ENCODE peak calls at places on chromosomes 1 and 21, in six cellular contexts. I is astrocyte, T is endothelial cell, H is cardiac fibroblast, J is psoas muscle, P is AG09319. S is an unnamed sample.

GRCh38 chr1:166080965-166081870 is 85.6 kb downstream of the FAM78B start:
- DNase-seq in I (peak; percentile 70), T (no peak), H (peak; percentile 40), J (no peak), P (no peak), S (no peak)

GRCh38 chr1:211925016-211925415 is 94.5 kb upstream of the LPGAT1 start:
- DNase-seq in I (no peak), T (no peak), H (no peak), J (no peak), P (no peak), S (no peak)

GRCh38 chr1:15799928-15800835 is 7.3 kb downstream of the UQCRHL start:
- DNase-seq in I (peak; percentile 19), T (no peak), H (peak; percentile 75), J (peak; percentile 28), P (no peak), S (no peak)

GRCh38 chr1:205042911-205043806 is at the start of gene CNTN2:
- DNase-seq in I (no peak), T (peak; percentile 44), H (no peak), J (no peak), P (no peak), S (no peak)

GRCh38 chr1:57991289-57991688 is 555.2 kb downstream of the OMA1 start:
- DNase-seq in I (no peak), T (no peak), H (no peak), J (no peak), P (no peak), S (no peak)

GRCh38 chr1:161706483-161707347 is at the start of gene FCRLA:
- DNase-seq in I (peak; percentile 96), T (no peak), H (peak; percentile 97), J (no peak), P (peak; percentile 76), S (no peak)

GRCh38 chr1:3607703-3608065 is 3.6 kb downstream of the MEGF6 start:
- DNase-seq in I (no peak), T (no peak), H (no peak), J (no peak), P (no peak), S (no peak)

GRCh38 chr21:34698270-34699015 is 29.6 kb downstream of the CLIC6 start:
- DNase-seq in I (no peak), T (no peak), H (no peak), J (no peak), P (no peak), S (no peak)

GRCh38 chr21:33019885-33020557 is 5.7 kb upstream of the OLIG2 start:
- DNase-seq in I (no peak), T (no peak), H (no peak), J (no peak), P (no peak), S (no peak)

GRCh38 chr1:1777510-1777909 is 760 bp downstream of the NADK start:
- DNase-seq in I (peak; percentile 14), T (no peak), H (peak; percentile 46), J (peak; percentile 55), P (no peak), S (no peak)

GRCh38 chr21:41947596-41948403 is 6.0 kb downstream of the C2CD2 start:
- DNase-seq in I (peak; percentile 31), T (no peak), H (peak; percentile 51), J (peak; percentile 45), P (no peak), S (no peak)

GRCh38 chr1:53348491-53349368 is 20.9 kb upstream of the LRP8 start:
- DNase-seq in I (no peak), T (no peak), H (no peak), J (no peak), P (no peak), S (peak; percentile 5)

GRCh38 chr1:54569339-54569738 is 21.3 kb downstream of the ACOT11 start:
- DNase-seq in I (no peak), T (no peak), H (peak; percentile 30), J (no peak), P (no peak), S (no peak)

GRCh38 chr1:10530281-10530740 is 55.6 kb downstream of the PEX14 start:
- DNase-seq in I (peak; percentile 75), T (peak; percentile 85), H (no peak), J (no peak), P (no peak), S (no peak)

GRCh38 chr1:173477286-173478098 is at the start of gene PRDX6:
- DNase-seq in I (peak; percentile 70), T (peak; percentile 58), H (peak; percentile 81), J (peak; percentile 69), P (peak; percentile 52), S (peak; percentile 74)

GRCh38 chr1:158058339-158059025 is 65.0 kb downstream of the KIRREL1 start:
- DNase-seq in I (no peak), T (no peak), H (no peak), J (no peak), P (no peak), S (no peak)

GRCh38 chr1:5267603-5268235 is 613.3 kb downstream of the AJAP1 start:
- DNase-seq in I (no peak), T (peak; percentile 11), H (no peak), J (no peak), P (no peak), S (no peak)

GRCh38 chr1:79295967-79296366 is 289.4 kb upstream of the ADGRL4 start:
- DNase-seq in I (no peak), T (no peak), H (peak; percentile 52), J (no peak), P (no peak), S (no peak)

GRCh38 chr1:32702599-32703478 is at the start of gene SYNC:
- DNase-seq in I (peak; percentile 81), T (peak; percentile 18), H (peak; percentile 51), J (peak; percentile 83), P (peak; percentile 45), S (no peak)

GRCh38 chr1:217140041-217140901 is 417.0 kb upstream of the ESRRG start:
- DNase-seq in I (no peak), T (no peak), H (no peak), J (no peak), P (no peak), S (no peak)

GRCh38 chr1:165659581-165659895 is 28.5 kb downstream of the MGST3 start:
- DNase-seq in I (no peak), T (no peak), H (no peak), J (no peak), P (no peak), S (no peak)

GRCh38 chr1:16215882-16216753 is 3.7 kb upstream of the ARHGEF19 start:
- DNase-seq in I (peak; percentile 64), T (peak; percentile 86), H (peak; percentile 81), J (peak; percentile 80), P (peak; percentile 49), S (peak; percentile 57)

GRCh38 chr21:36321325-36322082 is 1.5 kb downstream of the MORC3 start:
- DNase-seq in I (peak; percentile 10), T (peak; percentile 43), H (peak; percentile 36), J (no peak), P (no peak), S (no peak)

GRCh38 chr1:230127105-230128054 is 60.3 kb downstream of the GALNT2 start:
- DNase-seq in I (no peak), T (no peak), H (no peak), J (no peak), P (no peak), S (peak; percentile 34)

GRCh38 chr1:178774263-178774662 is 49.2 kb downstream of the RALGPS2 start:
- DNase-seq in I (no peak), T (no peak), H (peak; percentile 67), J (no peak), P (no peak), S (no peak)

GRCh38 chr1:92748138-92748537 is 36.8 kb downstream of the EVI5 start:
- DNase-seq in I (no peak), T (no peak), H (no peak), J (no peak), P (no peak), S (no peak)
- TF ChIP-seq CTCF in I (no peak), T (no peak), H (no peak), J (no peak), P (no peak), S (no peak)

GRCh38 chr1:24526045-24526444 is 23.4 kb downstream of the RCAN3 start:
- DNase-seq in I (no peak), T (no peak), H (no peak), J (no peak), P (no peak), S (no peak)

GRCh38 chr1:24525606-24526005 is 23.0 kb downstream of the RCAN3 start:
- DNase-seq in I (no peak), T (no peak), H (no peak), J (no peak), P (no peak), S (no peak)

DNA sequence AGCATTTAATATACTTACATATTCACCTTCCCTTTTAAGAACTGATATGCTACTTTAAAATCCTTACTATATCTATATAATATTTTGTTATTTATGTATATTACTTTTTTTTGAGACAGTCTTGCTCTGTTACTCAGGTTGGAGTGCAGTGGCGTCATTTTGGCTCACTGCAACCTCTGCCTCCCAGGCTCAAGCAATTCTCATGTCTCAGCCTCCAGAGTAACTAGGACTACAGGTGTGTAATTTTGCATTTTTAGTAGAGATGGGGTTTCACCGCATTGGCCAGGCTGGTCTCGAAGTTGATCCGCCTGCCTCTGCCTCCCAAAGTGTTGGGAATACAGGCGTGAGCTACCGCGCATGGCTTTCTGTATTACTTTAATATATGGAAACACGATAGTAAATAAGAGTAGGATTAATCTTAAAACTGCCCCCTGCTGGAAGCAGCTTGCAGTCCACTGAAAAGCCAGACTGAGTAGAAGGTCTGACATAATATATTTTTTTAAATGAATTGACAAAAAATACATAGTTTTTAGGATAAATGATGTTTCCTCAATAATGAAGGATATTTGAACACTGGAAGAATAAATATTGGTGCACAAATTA is 24.4 kb downstream of the RCAN3 start:
- DNase-seq in I (no peak), T (peak; percentile 23), H (peak; percentile 50), J (no peak), P (no peak), S (no peak)
- TF ChIP-seq CTCF in I (peak; percentile 54), T (peak; percentile 78), H (peak; percentile 60), J (peak; percentile 27), P (peak; percentile 37), S (peak; percentile 54)

DNA sequence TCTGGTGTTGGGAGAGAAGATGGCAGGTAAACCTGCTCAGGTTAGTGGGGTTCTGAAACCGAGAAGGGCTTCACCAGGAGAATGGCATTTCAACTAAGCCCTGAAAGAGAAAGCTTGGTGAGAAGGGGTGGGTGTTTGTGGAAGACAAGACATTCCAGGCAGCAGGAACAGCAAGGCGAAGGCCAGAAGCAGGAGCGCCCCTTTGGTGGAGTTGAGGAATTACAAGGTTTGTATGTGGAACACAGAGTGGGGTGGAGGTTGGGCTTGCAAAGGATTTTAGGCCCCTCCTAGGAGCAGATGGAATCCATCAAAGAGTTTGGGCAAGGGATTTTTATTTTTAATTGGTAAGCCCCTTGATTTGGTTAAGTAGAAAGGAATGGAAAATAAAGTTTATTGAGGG is 24.8 kb upstream of the ELOA start:
- DNase-seq in I (no peak), T (peak; percentile 68), H (peak; percentile 48), J (no peak), P (no peak), S (no peak)
- TF ChIP-seq CTCF in I (peak; percentile 57), T (peak; percentile 89), H (peak; percentile 67), J (no peak), P (peak; percentile 36), S (no peak)

DNA sequence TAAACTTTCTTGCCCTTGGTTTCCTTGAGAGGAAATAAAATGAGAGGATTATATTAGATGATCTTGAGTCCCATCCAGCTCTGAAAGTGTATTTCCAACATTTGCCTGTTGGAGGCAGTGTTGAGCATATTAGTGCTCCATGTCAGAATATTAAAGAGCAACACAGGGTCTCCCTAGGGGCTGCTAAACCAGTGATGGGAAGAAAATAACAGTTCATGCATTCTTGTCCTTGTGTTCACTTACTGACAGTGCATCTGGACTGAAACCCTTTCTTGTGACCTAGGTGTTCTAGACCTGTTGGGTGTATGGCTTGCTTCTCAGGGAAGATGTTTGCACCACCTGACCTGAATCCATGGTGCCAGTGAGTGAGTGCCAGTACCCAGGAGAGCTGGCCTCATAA is 124.7 kb upstream of the KIAA0040 start:
- DNase-seq in I (no peak), T (peak; percentile 34), H (peak; percentile 12), J (no peak), P (no peak), S (no peak)
- TF ChIP-seq CTCF in I (peak; percentile 35), T (peak; percentile 83), H (peak; percentile 17), J (peak; percentile 18), P (peak; percentile 6), S (peak; percentile 56)